ENCODE peak calls at places on chromosomes 13 and 19, in seven cellular contexts. V, E, F, J, S, Z and G are unnamed samples. For H3K36me3, the result is how much of the 10 kb centered on the place peaks cover.

GRCh38 chr19:53537126-53537522 is 821 bp upstream of the ZNF331 start:
- DNase-seq in V (no peak), E (no peak), F (no peak), J (no peak), S (no peak), Z (no peak), G (no peak)

GRCh38 chr19:27972291-27973040 is 1240.5 kb downstream of the UQCRFS1 start:
- DNase-seq in V (no peak), E (no peak), F (no peak), J (no peak), S (no peak), Z (no peak), G (no peak)

GRCh38 chr13:27080018-27080948 is 91.3 kb downstream of the USP12 start:
- DNase-seq in V (no peak), E (no peak), F (no peak), J (no peak), S (no peak), Z (no peak), G (no peak)

GRCh38 chr13:84192125-84192524 is 309.9 kb upstream of the SLITRK1 start:
- DNase-seq in V (no peak), E (no peak), F (no peak), J (no peak), S (peak), Z (no peak), G (no peak)

GRCh38 chr13:98484289-98485219 is 92.4 kb downstream of the STK24 start:
- DNase-seq in V (peak), E (no peak), F (peak), J (no peak), S (peak), Z (peak), G (peak)

GRCh38 chr19:1089891-1090290 is 5.3 kb downstream of the POLR2E start:
- DNase-seq in V (no peak), E (peak), F (no peak), J (peak), S (no peak), Z (peak), G (peak)

GRCh38 chr19:676343-677105 is at the start of gene FSTL3:
- DNase-seq in V (no peak), E (no peak), F (peak), J (peak), S (peak), Z (no peak), G (no peak)

GRCh38 chr13:75507027-75508001 is 25.3 kb upstream of the TBC1D4 start:
- DNase-seq in V (no peak), E (no peak), F (no peak), J (peak), S (no peak), Z (no peak), G (no peak)

GRCh38 chr13:113157929-113158747 is at the start of gene PROZ:
- DNase-seq in V (no peak), E (no peak), F (no peak), J (no peak), S (no peak), Z (no peak), G (no peak)

DNA sequence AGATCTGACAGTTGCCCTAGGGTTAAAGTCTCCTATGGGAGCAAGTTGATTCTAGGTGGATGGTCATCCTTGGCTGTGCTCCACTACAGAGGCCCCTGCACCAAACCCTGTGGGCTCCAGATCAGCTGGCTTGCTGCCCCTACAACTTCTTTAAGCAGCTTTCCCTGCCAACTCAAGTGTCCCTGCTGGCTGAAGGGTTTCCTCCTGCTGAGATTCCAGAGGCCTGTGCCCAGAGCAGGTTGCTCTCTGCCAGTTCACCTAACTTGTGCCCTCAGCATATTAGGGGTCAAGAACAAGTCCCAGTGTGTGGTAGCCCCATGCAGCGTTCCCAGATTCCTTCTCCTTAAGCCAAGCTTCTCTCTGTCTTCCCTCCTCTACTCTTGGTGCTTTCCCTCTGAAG is 85.6 kb downstream of the ZMYM2 start:
- DNase-seq in V (no peak), E (no peak), F (no peak), J (no peak), S (no peak), Z (no peak), G (no peak)
- H3K36me3 ChIP-seq in V (under half), E (half or more), F (under half), J (under half), S (under half), Z (under half), G (under half)

GRCh38 chr19:49432141-49433073 is 7.2 kb downstream of the GFY start:
- DNase-seq in V (no peak), E (no peak), F (peak), J (no peak), S (no peak), Z (no peak), G (no peak)

GRCh38 chr19:49428547-49429451 is 3.6 kb downstream of the GFY start:
- DNase-seq in V (no peak), E (no peak), F (peak), J (no peak), S (no peak), Z (no peak), G (no peak)

GRCh38 chr19:49431330-49431749 is 6.2 kb downstream of the GFY start:
- DNase-seq in V (no peak), E (no peak), F (peak), J (no peak), S (no peak), Z (no peak), G (no peak)

GRCh38 chr19:49430172-49430677 is 5.0 kb downstream of the GFY start:
- DNase-seq in V (no peak), E (no peak), F (no peak), J (no peak), S (no peak), Z (no peak), G (no peak)

GRCh38 chr19:49430678-49431329 is 5.6 kb downstream of the GFY start:
- DNase-seq in V (no peak), E (peak), F (no peak), J (no peak), S (no peak), Z (no peak), G (no peak)
- H3K36me3 ChIP-seq in V (under half), E (under half), F (under half), J (under half), S (under half), Z (under half), G (under half)

GRCh38 chr19:49631279-49631588 is 8.7 kb downstream of the RRAS start:
- DNase-seq in V (no peak), E (no peak), F (no peak), J (no peak), S (no peak), Z (no peak), G (no peak)

GRCh38 chr19:49626243-49626642 is 13.7 kb downstream of the RRAS start:
- DNase-seq in V (no peak), E (no peak), F (no peak), J (no peak), S (no peak), Z (no peak), G (no peak)

GRCh38 chr19:49629659-49630058 is 10.3 kb downstream of the RRAS start:
- DNase-seq in V (no peak), E (no peak), F (no peak), J (no peak), S (no peak), Z (no peak), G (no peak)

DNA sequence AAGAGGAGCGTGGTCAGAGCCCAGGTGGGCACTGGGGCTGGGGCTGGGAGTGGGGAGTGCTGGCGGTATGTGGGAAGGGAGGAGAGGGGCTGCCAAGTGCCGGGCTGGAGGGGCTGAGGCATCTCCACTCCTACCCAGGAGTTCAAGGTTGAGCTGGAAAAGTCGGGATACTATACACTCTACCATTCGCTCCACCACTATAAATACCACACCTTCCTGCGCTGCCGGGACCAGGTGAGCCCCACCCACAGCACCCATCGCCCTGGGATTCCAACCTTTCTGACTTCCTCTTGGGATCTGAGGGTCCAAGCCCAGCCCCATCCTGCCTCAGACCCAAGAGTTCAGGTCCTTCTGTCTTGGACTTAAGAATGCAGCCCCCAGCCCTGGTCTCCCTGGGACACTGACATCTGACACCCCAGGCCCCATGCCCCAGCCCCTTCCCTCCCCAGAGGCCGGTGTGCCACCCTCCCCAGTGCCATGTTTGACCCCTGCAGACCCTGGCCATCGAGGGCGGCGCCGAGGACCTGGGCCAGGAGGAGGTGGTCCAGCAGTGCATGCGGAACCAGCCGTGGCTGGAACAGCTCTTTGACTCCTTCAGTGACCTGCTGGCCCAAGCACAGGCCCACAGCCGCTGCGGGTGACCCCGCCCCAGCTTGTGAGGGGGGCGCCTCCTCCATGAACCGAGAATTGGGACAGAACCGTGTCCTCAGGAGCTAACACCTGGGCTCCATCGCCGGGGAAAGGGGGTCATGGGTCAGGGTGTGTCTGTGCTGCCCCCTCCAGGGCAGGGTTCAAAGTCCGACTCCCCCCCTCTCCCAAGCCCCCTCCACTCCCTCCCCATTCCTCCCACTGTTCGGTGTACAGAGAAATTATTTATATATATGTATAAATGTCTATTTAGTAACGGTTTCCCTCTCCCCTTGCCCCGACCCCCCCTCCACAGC is 14.7 kb downstream of the RRAS start:
- DNase-seq in V (no peak), E (no peak), F (peak), J (peak), S (no peak), Z (no peak), G (no peak)
- H3K36me3 ChIP-seq in V (half or more), E (half or more), F (under half), J (under half), S (under half), Z (under half), G (under half)

GRCh38 chr19:7552781-7553180 is 17.3 kb downstream of the PNPLA6 start:
- DNase-seq in V (no peak), E (no peak), F (no peak), J (no peak), S (no peak), Z (no peak), G (no peak)
- H3K36me3 ChIP-seq in V (half or more), E (under half), F (under half), J (half or more), S (under half), Z (under half), G (under half)

GRCh38 chr19:46514589-46515289 is 19.1 kb upstream of the PNMA8B start:
- DNase-seq in V (no peak), E (no peak), F (peak), J (no peak), S (no peak), Z (no peak), G (no peak)
- H3K36me3 ChIP-seq in V (under half), E (under half), F (under half), J (under half), S (under half), Z (under half), G (under half)

DNA sequence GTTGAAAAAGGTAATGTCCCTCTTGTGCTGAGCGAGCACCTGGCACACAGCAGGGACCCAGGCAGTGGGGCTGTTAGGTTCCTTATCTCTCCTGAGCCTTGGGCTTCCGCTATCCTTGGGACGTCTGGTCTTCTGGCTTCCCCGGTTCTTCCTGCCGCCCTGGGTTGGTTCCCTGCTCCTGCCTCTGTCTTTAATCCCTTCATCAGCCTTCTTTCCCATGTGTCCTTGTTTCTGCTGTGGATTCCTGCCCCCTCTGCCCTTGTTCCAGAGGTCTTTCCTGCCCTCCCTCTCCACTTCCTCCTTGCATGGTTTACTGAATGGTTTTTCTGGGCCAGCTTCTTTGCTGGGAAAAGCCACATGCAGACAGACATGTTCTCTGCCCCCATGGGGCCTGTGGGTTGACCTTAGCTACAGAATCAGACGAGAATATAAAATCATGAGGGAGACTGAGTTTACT is 2.6 kb downstream of the EPN1 start:
- DNase-seq in V (no peak), E (peak), F (no peak), J (no peak), S (no peak), Z (no peak), G (no peak)
- H3K36me3 ChIP-seq in V (half or more), E (half or more), F (under half), J (under half), S (under half), Z (under half), G (half or more)

DNA sequence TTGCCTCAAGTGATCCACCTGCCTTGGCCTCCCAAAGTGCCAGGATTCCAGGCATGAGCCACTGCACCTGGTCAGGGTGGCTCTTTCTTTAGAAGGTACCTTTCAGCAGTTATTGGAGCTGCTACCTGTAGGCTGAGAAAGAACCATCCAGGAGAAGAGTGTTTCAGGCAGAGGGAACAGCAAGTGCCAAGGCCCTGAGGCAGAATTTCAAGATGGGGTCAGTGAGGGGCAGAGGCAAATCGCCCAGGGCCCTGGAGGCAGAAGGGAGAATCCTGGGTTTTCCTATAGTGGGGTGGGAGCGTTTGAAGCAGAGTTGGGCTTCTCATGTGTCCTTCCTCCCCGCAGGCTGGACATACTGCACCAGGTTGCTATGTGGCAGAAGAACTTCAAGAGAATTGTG is 2.2 kb downstream of the MRPL4 start:
- DNase-seq in V (no peak), E (no peak), F (no peak), J (no peak), S (no peak), Z (no peak), G (no peak)
- H3K36me3 ChIP-seq in V (half or more), E (half or more), F (under half), J (under half), S (under half), Z (under half), G (under half)

GRCh38 chr19:45070861-45071544 is 5.3 kb downstream of the ZNF296 start:
- DNase-seq in V (no peak), E (no peak), F (peak), J (peak), S (no peak), Z (no peak), G (no peak)
- H3K36me3 ChIP-seq in V (half or more), E (half or more), F (under half), J (half or more), S (under half), Z (under half), G (under half)

GRCh38 chr19:19006213-19006612 is 27.1 kb downstream of the SUGP2 start:
- DNase-seq in V (no peak), E (no peak), F (no peak), J (no peak), S (no peak), Z (no peak), G (no peak)
- H3K36me3 ChIP-seq in V (half or more), E (half or more), F (half or more), J (half or more), S (under half), Z (half or more), G (half or more)